ENCODE peak calls at places on chromosomes 4 and X, in ten cellular contexts. H is suprapubic skin, P is GM12878, L is stomach, M is sigmoid colon, X is H1, Z is breast epithelium, G is HepG2, Q is GM12891, Y is prostate gland. U is an unnamed sample.

GRCh38 chr4:1775731-1776500 is 17.2 kb upstream of the FGFR3 start:
- DNase-seq in H (no peak), P (no peak), L (no peak), M (no peak), X (no peak), Z (no peak), G (peak; percentile 46), Q (no peak), Y (no peak), U (no peak)

GRCh38 chr4:121783210-121783609 is 17.9 kb upstream of the EXOSC9 start:
- DNase-seq in H (no peak), P (no peak), L (no peak), M (no peak), X (no peak), Z (no peak), G (no peak), Q (no peak), Y (no peak), U (no peak)

GRCh38 chr4:15563871-15564270 is 91.3 kb downstream of the FBXL5 start:
- DNase-seq in H (no peak), P (no peak), L (no peak), M (no peak), X (no peak), Z (no peak), G (no peak), Q (no peak), Y (no peak), U (no peak)

GRCh38 chrX:103175944-103176753 is 38.8 kb upstream of the BEX4 start:
- DNase-seq in H (no peak), P (no peak), L (peak; percentile 72), M (peak; percentile 64), X (no peak), Z (peak; percentile 40), G (peak; percentile 11), Q (peak; percentile 20), Y (peak; percentile 21), U (peak; percentile 59)

GRCh38 chrX:104428231-104428630 is 137.8 kb upstream of the IL1RAPL2 start:
- DNase-seq in H (no peak), P (no peak), L (no peak), M (no peak), X (no peak), Z (no peak), G (no peak), Q (no peak), Y (no peak), U (no peak)

GRCh38 chr4:24547979-24548378 is 36.4 kb downstream of the DHX15 start:
- DNase-seq in H (no peak), P (no peak), L (no peak), M (no peak), X (no peak), Z (no peak), G (no peak), Q (no peak), Y (no peak), U (no peak)

GRCh38 chrX:69318651-69319305 is 153.5 kb upstream of the PJA1 start:
- DNase-seq in H (no peak), P (no peak), L (peak; percentile 10), M (no peak), X (no peak), Z (no peak), G (no peak), Q (no peak), Y (no peak), U (no peak)

GRCh38 chr4:113645771-113646455 is 115.6 kb downstream of the CAMK2D start:
- DNase-seq in H (no peak), P (no peak), L (peak; percentile 63), M (no peak), X (peak; percentile 17), Z (no peak), G (peak; percentile 81), Q (no peak), Y (peak; percentile 66), U (peak; percentile 61)

GRCh38 chr4:94880976-94881375 is 123.2 kb downstream of the BMPR1B start:
- DNase-seq in H (no peak), P (no peak), L (no peak), M (no peak), X (no peak), Z (no peak), G (no peak), Q (no peak), Y (no peak), U (no peak)

GRCh38 chr4:83974111-83974789 is 438.3 kb downstream of the GPAT3 start:
- DNase-seq in H (no peak), P (no peak), L (no peak), M (no peak), X (no peak), Z (no peak), G (no peak), Q (no peak), Y (no peak), U (no peak)

GRCh38 chr4:58163172-58163571 is 1053.0 kb upstream of the IGFBP7 start:
- DNase-seq in H (no peak), P (no peak), L (no peak), M (no peak), X (no peak), Z (no peak), G (no peak), Q (no peak), Y (no peak), U (no peak)

GRCh38 chr4:168886361-168886760 is 123.7 kb downstream of the CBR4 start:
- DNase-seq in H (no peak), P (no peak), L (no peak), M (no peak), X (no peak), Z (no peak), G (no peak), Q (no peak), Y (no peak), U (no peak)

GRCh38 chrX:119004920-119005524 is 30.6 kb downstream of the LONRF3 start:
- DNase-seq in H (no peak), P (no peak), L (peak; percentile 64), M (peak; percentile 75), X (no peak), Z (peak; percentile 29), G (peak; percentile 12), Q (peak; percentile 25), Y (peak; percentile 25), U (peak; percentile 53)

DNA sequence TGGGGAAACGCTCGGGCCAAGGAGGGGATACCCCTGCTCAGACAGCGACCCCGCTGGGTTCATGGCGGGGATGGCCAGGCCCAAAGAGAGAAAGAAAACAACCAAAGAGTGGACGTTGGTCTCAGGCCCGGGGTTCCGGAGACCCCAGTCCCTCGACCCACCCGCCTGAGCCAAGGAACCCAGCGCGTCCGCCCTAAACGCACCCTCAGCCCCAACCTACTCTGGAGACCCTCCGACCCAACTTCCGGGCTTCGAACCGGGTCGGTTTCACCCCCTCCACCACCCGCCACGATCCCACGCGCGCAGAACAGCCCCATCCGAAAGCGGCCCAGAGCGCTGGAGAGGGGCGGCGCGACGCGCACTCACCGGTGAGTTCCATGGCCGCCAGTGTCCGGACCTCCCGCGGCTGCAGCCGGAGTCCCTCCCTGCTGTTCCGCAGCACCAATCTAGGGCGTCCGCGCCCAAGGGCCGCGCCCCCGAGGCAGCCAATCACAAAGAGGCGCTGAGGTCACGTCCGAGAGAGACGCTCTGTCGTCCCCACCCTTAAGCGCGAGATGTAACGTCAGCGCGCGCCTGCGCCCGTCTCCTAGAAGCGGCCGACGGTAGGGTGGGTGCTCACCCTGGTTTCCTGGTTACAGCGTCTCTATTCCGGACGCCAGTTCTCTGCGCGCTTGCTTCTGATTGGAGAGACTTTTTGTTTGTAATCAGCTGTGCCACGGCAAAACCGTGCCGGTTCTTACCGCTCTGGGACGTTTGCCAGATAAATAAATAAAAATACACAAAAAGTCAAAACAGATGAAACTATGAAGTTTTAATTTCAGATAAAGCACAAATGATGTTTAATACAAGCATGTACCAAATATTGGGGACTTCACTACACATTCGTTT is at the start of gene PIGA:
- DNase-seq in H (peak; percentile 96), P (peak; percentile 82), L (peak; percentile 94), M (peak; percentile 98), X (peak; percentile 83), Z (peak; percentile 95), G (peak; percentile 90), Q (peak; percentile 74), Y (peak; percentile 93), U (peak; percentile 95)
- TF ChIP-seq POLR2AphosphoS5 in H (peak; percentile 89), P (peak; percentile 57), L (peak; percentile 77), M (peak; percentile 93), X (peak; percentile 68), Z (peak; percentile 87), G (peak; percentile 76), Q (peak; percentile 46), Y (peak; percentile 91), U (peak; percentile 98)

DNA sequence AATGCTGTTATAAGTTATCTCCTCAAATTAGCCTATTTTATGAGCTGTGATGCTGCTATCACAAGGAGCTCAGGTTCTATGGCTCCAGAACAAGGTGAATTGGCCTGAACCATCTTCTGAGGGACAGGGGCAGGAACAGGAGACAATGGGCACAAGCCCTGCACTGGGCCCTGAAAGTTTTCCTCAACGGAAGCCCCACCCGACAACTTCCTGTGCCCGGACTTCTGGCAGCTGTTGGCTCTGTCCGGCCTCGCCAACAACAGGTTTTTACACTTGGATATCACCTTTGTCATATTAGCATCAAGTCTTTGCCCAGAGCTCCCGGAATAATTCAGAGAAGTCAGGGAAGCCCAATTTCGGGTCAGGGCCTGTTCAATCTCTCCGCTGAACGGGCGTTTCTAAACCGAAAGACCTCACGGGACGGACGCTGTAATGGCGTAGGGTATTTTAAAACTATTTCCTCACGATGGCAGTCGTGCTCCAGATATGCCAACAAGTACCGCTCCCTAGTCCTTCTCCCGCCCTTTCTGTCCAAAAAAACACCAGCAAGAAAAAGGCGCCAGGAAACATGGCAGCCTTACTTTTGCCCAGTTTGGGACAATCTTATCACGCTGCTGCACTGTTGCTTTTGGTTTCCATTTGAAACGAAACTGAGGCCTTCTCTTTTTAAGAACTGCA is 201.0 kb upstream of the STK26 start:
- DNase-seq in H (peak; percentile 81), P (peak; percentile 85), L (peak; percentile 78), M (peak; percentile 90), X (no peak), Z (peak; percentile 82), G (no peak), Q (no peak), Y (no peak), U (peak; percentile 84)
- TF ChIP-seq POLR2AphosphoS5 in H (no peak), P (no peak), L (peak; percentile 71), M (peak; percentile 80), X (no peak), Z (peak; percentile 87), G (no peak), Q (no peak), Y (no peak), U (peak; percentile 46)

DNA sequence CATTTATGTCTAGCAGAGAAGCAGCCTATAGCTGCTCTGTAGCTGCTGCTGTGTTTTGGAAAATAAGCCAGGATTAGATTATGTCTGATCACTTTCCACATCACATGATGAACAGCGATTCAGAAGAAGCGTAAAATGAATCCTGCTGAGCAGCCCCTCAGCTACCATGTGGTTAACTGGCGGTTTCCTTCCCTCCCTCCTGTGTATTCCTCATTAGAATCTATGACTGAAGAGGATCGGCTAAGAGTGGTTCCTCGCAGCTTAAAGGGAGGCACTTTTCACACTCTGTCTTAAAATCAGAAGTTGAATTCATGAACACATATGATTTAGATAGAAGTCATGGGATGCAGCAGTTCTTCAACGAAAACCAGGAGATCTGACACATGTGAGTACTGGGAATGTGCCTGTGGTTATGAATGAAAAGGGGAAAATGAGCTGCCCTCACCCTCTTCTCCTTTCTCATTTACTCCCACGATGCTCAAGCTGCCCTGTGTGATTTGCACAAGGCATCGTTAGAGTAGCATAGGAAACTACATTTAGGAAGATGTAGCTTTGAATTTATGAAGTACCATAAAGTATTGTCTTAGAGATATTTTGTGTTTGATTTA is at the start of gene PPEF1:
- DNase-seq in H (no peak), P (no peak), L (no peak), M (no peak), X (no peak), Z (no peak), G (no peak), Q (no peak), Y (no peak), U (no peak)
- TF ChIP-seq POLR2AphosphoS5 in H (no peak), P (no peak), L (no peak), M (no peak), X (no peak), Z (no peak), G (no peak), Q (no peak), Y (no peak), U (no peak)

GRCh38 chr4:153185453-153185852 is 18.8 kb upstream of the TRIM2 start:
- DNase-seq in H (no peak), P (no peak), L (no peak), M (no peak), X (no peak), Z (no peak), G (no peak), Q (no peak), Y (no peak), U (no peak)
- TF ChIP-seq POLR2AphosphoS5 in H (no peak), P (no peak), L (no peak), M (no peak), X (no peak), Z (no peak), G (no peak), Q (no peak), Y (no peak), U (no peak)

U was measured in transverse colon.